ENCODE peak calls at places on chromosomes 3 and 15, in nine cellular contexts. One of them, this sample, is unnamed.

GRCh38 chr3:78476076-78476475 is 1291.7 kb downstream of the ROBO1 start:
- DNase-seq in smooth muscle cell of the brain vasculature: no peak
- DNase-seq in astrocyte of the spinal cord: no peak
- DNase-seq in stimulated activated CD8-positive, alpha-beta memory T cell treated with anti-CD3 and anti-CD28 coated beads, Interleukin-7, amount 100 ng/mL, for 24 hours: no peak
- DNase-seq in Right ventricle myocardium superior: no peak
- DNase-seq in activated naive CD8-positive, alpha-beta T cell treated with anti-CD3 and anti-CD28 coated beads, Interleukin-2, amount 50 U/mL, for 24 hours: no peak
- DNase-seq in neural crest cell: no peak
- DNase-seq in EL: no peak
- DNase-seq in type B pancreatic cell: no peak
- DNase-seq in this sample: no peak

GRCh38 chr15:93900476-93901400 is 330.6 kb upstream of the MCTP2 start:
- DNase-seq in activated naive CD8-positive, alpha-beta T cell treated with anti-CD3 and anti-CD28 coated beads, Interleukin-2, amount 50 U/mL, for 24 hours: no peak
- DNase-seq in EL: no peak
- DNase-seq in type B pancreatic cell: no peak
- DNase-seq in stimulated activated CD8-positive, alpha-beta memory T cell treated with anti-CD3 and anti-CD28 coated beads, Interleukin-7, amount 100 ng/mL, for 24 hours: no peak
- DNase-seq in neural crest cell: no peak
- DNase-seq in Right ventricle myocardium superior: peak
- DNase-seq in astrocyte of the spinal cord: no peak
- DNase-seq in smooth muscle cell of the brain vasculature: no peak
- DNase-seq in this sample: no peak

GRCh38 chr15:73345658-73346057 is 23.1 kb downstream of the HCN4 start:
- DNase-seq in EL: no peak
- DNase-seq in type B pancreatic cell: no peak
- DNase-seq in smooth muscle cell of the brain vasculature: no peak
- DNase-seq in neural crest cell: no peak
- DNase-seq in stimulated activated CD8-positive, alpha-beta memory T cell treated with anti-CD3 and anti-CD28 coated beads, Interleukin-7, amount 100 ng/mL, for 24 hours: no peak
- DNase-seq in activated naive CD8-positive, alpha-beta T cell treated with anti-CD3 and anti-CD28 coated beads, Interleukin-2, amount 50 U/mL, for 24 hours: no peak
- DNase-seq in Right ventricle myocardium superior: no peak
- DNase-seq in astrocyte of the spinal cord: no peak
- DNase-seq in this sample: no peak

GRCh38 chr3:170441412-170441811 is 22.7 kb downstream of the CLDN11 start:
- DNase-seq in Right ventricle myocardium superior: no peak
- DNase-seq in neural crest cell: no peak
- DNase-seq in smooth muscle cell of the brain vasculature: no peak
- DNase-seq in activated naive CD8-positive, alpha-beta T cell treated with anti-CD3 and anti-CD28 coated beads, Interleukin-2, amount 50 U/mL, for 24 hours: no peak
- DNase-seq in stimulated activated CD8-positive, alpha-beta memory T cell treated with anti-CD3 and anti-CD28 coated beads, Interleukin-7, amount 100 ng/mL, for 24 hours: no peak
- DNase-seq in type B pancreatic cell: no peak
- DNase-seq in EL: no peak
- DNase-seq in astrocyte of the spinal cord: no peak
- DNase-seq in this sample: no peak

GRCh38 chr15:38253448-38253847 is 812 bp downstream of the SPRED1 start:
- DNase-seq in stimulated activated CD8-positive, alpha-beta memory T cell treated with anti-CD3 and anti-CD28 coated beads, Interleukin-7, amount 100 ng/mL, for 24 hours: no peak
- DNase-seq in activated naive CD8-positive, alpha-beta T cell treated with anti-CD3 and anti-CD28 coated beads, Interleukin-2, amount 50 U/mL, for 24 hours: peak
- DNase-seq in EL: peak
- DNase-seq in astrocyte of the spinal cord: peak
- DNase-seq in Right ventricle myocardium superior: no peak
- DNase-seq in neural crest cell: no peak
- DNase-seq in type B pancreatic cell: no peak
- DNase-seq in smooth muscle cell of the brain vasculature: no peak
- DNase-seq in this sample: peak

GRCh38 chr15:87959080-87959479 is 297.5 kb downstream of the NTRK3 start:
- DNase-seq in type B pancreatic cell: no peak
- DNase-seq in Right ventricle myocardium superior: no peak
- DNase-seq in EL: no peak
- DNase-seq in astrocyte of the spinal cord: no peak
- DNase-seq in neural crest cell: no peak
- DNase-seq in stimulated activated CD8-positive, alpha-beta memory T cell treated with anti-CD3 and anti-CD28 coated beads, Interleukin-7, amount 100 ng/mL, for 24 hours: no peak
- DNase-seq in activated naive CD8-positive, alpha-beta T cell treated with anti-CD3 and anti-CD28 coated beads, Interleukin-2, amount 50 U/mL, for 24 hours: no peak
- DNase-seq in smooth muscle cell of the brain vasculature: no peak
- DNase-seq in this sample: no peak

GRCh38 chr3:144643778-144644191 is 672.2 kb downstream of the DIPK2A start:
- DNase-seq in Right ventricle myocardium superior: no peak
- DNase-seq in astrocyte of the spinal cord: peak
- DNase-seq in EL: no peak
- DNase-seq in activated naive CD8-positive, alpha-beta T cell treated with anti-CD3 and anti-CD28 coated beads, Interleukin-2, amount 50 U/mL, for 24 hours: no peak
- DNase-seq in neural crest cell: no peak
- DNase-seq in type B pancreatic cell: no peak
- DNase-seq in stimulated activated CD8-positive, alpha-beta memory T cell treated with anti-CD3 and anti-CD28 coated beads, Interleukin-7, amount 100 ng/mL, for 24 hours: no peak
- DNase-seq in smooth muscle cell of the brain vasculature: no peak
- DNase-seq in this sample: peak

GRCh38 chr3:114709102-114709501 is 415.3 kb downstream of the TIGIT start:
- DNase-seq in activated naive CD8-positive, alpha-beta T cell treated with anti-CD3 and anti-CD28 coated beads, Interleukin-2, amount 50 U/mL, for 24 hours: no peak
- DNase-seq in smooth muscle cell of the brain vasculature: no peak
- DNase-seq in neural crest cell: no peak
- DNase-seq in Right ventricle myocardium superior: no peak
- DNase-seq in EL: no peak
- DNase-seq in stimulated activated CD8-positive, alpha-beta memory T cell treated with anti-CD3 and anti-CD28 coated beads, Interleukin-7, amount 100 ng/mL, for 24 hours: no peak
- DNase-seq in astrocyte of the spinal cord: peak
- DNase-seq in type B pancreatic cell: no peak
- DNase-seq in this sample: no peak

GRCh38 chr3:102909904-102910303 is 475.1 kb downstream of the ZPLD1 start:
- DNase-seq in stimulated activated CD8-positive, alpha-beta memory T cell treated with anti-CD3 and anti-CD28 coated beads, Interleukin-7, amount 100 ng/mL, for 24 hours: no peak
- DNase-seq in smooth muscle cell of the brain vasculature: no peak
- DNase-seq in type B pancreatic cell: no peak
- DNase-seq in astrocyte of the spinal cord: no peak
- DNase-seq in activated naive CD8-positive, alpha-beta T cell treated with anti-CD3 and anti-CD28 coated beads, Interleukin-2, amount 50 U/mL, for 24 hours: no peak
- DNase-seq in Right ventricle myocardium superior: no peak
- DNase-seq in EL: no peak
- DNase-seq in neural crest cell: no peak
- DNase-seq in this sample: no peak

GRCh38 chr3:60839242-60839641 is 412.0 kb downstream of the FHIT start:
- DNase-seq in stimulated activated CD8-positive, alpha-beta memory T cell treated with anti-CD3 and anti-CD28 coated beads, Interleukin-7, amount 100 ng/mL, for 24 hours: no peak
- DNase-seq in astrocyte of the spinal cord: no peak
- DNase-seq in Right ventricle myocardium superior: no peak
- DNase-seq in activated naive CD8-positive, alpha-beta T cell treated with anti-CD3 and anti-CD28 coated beads, Interleukin-2, amount 50 U/mL, for 24 hours: no peak
- DNase-seq in type B pancreatic cell: no peak
- DNase-seq in EL: no peak
- DNase-seq in smooth muscle cell of the brain vasculature: no peak
- DNase-seq in neural crest cell: no peak
- DNase-seq in this sample: no peak

GRCh38 chr3:143633816-143634215 is 214.5 kb downstream of the SLC9A9 start:
- DNase-seq in type B pancreatic cell: no peak
- DNase-seq in Right ventricle myocardium superior: no peak
- DNase-seq in smooth muscle cell of the brain vasculature: no peak
- DNase-seq in activated naive CD8-positive, alpha-beta T cell treated with anti-CD3 and anti-CD28 coated beads, Interleukin-2, amount 50 U/mL, for 24 hours: no peak
- DNase-seq in EL: no peak
- DNase-seq in neural crest cell: no peak
- DNase-seq in stimulated activated CD8-positive, alpha-beta memory T cell treated with anti-CD3 and anti-CD28 coated beads, Interleukin-7, amount 100 ng/mL, for 24 hours: no peak
- DNase-seq in astrocyte of the spinal cord: no peak
- DNase-seq in this sample: no peak

GRCh38 chr3:126100688-126101301 is 16.9 kb upstream of the SLC41A3 start:
- DNase-seq in stimulated activated CD8-positive, alpha-beta memory T cell treated with anti-CD3 and anti-CD28 coated beads, Interleukin-7, amount 100 ng/mL, for 24 hours: no peak
- DNase-seq in activated naive CD8-positive, alpha-beta T cell treated with anti-CD3 and anti-CD28 coated beads, Interleukin-2, amount 50 U/mL, for 24 hours: no peak
- DNase-seq in astrocyte of the spinal cord: peak
- DNase-seq in neural crest cell: no peak
- DNase-seq in Right ventricle myocardium superior: no peak
- DNase-seq in EL: peak
- DNase-seq in smooth muscle cell of the brain vasculature: no peak
- DNase-seq in type B pancreatic cell: no peak
- DNase-seq in this sample: no peak

GRCh38 chr15:66654718-66655375 is 47.2 kb upstream of the SMAD6 start:
- DNase-seq in astrocyte of the spinal cord: no peak
- DNase-seq in activated naive CD8-positive, alpha-beta T cell treated with anti-CD3 and anti-CD28 coated beads, Interleukin-2, amount 50 U/mL, for 24 hours: peak
- DNase-seq in stimulated activated CD8-positive, alpha-beta memory T cell treated with anti-CD3 and anti-CD28 coated beads, Interleukin-7, amount 100 ng/mL, for 24 hours: no peak
- DNase-seq in EL: no peak
- DNase-seq in type B pancreatic cell: no peak
- DNase-seq in Right ventricle myocardium superior: peak
- DNase-seq in smooth muscle cell of the brain vasculature: no peak
- DNase-seq in neural crest cell: no peak
- DNase-seq in this sample: no peak

GRCh38 chr15:70120954-70121655 is 23.4 kb upstream of the TLE3 start:
- DNase-seq in stimulated activated CD8-positive, alpha-beta memory T cell treated with anti-CD3 and anti-CD28 coated beads, Interleukin-7, amount 100 ng/mL, for 24 hours: no peak
- DNase-seq in type B pancreatic cell: no peak
- DNase-seq in neural crest cell: no peak
- DNase-seq in EL: no peak
- DNase-seq in Right ventricle myocardium superior: no peak
- DNase-seq in astrocyte of the spinal cord: no peak
- DNase-seq in smooth muscle cell of the brain vasculature: no peak
- DNase-seq in activated naive CD8-positive, alpha-beta T cell treated with anti-CD3 and anti-CD28 coated beads, Interleukin-2, amount 50 U/mL, for 24 hours: no peak
- DNase-seq in this sample: no peak

GRCh38 chr15:69342460-69343076 is 43.9 kb downstream of the PAQR5 start:
- DNase-seq in stimulated activated CD8-positive, alpha-beta memory T cell treated with anti-CD3 and anti-CD28 coated beads, Interleukin-7, amount 100 ng/mL, for 24 hours: no peak
- DNase-seq in smooth muscle cell of the brain vasculature: no peak
- DNase-seq in neural crest cell: no peak
- DNase-seq in astrocyte of the spinal cord: no peak
- DNase-seq in Right ventricle myocardium superior: no peak
- DNase-seq in type B pancreatic cell: no peak
- DNase-seq in activated naive CD8-positive, alpha-beta T cell treated with anti-CD3 and anti-CD28 coated beads, Interleukin-2, amount 50 U/mL, for 24 hours: no peak
- DNase-seq in EL: no peak
- DNase-seq in this sample: no peak

GRCh38 chr3:127404614-127405598 is 117.1 kb upstream of the PRR20G start:
- DNase-seq in EL: no peak
- DNase-seq in smooth muscle cell of the brain vasculature: no peak
- DNase-seq in activated naive CD8-positive, alpha-beta T cell treated with anti-CD3 and anti-CD28 coated beads, Interleukin-2, amount 50 U/mL, for 24 hours: no peak
- DNase-seq in neural crest cell: no peak
- DNase-seq in astrocyte of the spinal cord: no peak
- DNase-seq in type B pancreatic cell: peak
- DNase-seq in Right ventricle myocardium superior: no peak
- DNase-seq in stimulated activated CD8-positive, alpha-beta memory T cell treated with anti-CD3 and anti-CD28 coated beads, Interleukin-7, amount 100 ng/mL, for 24 hours: no peak
- DNase-seq in this sample: no peak

GRCh38 chr3:43294975-43295374 is 8.6 kb downstream of the SNRK start:
- DNase-seq in activated naive CD8-positive, alpha-beta T cell treated with anti-CD3 and anti-CD28 coated beads, Interleukin-2, amount 50 U/mL, for 24 hours: no peak
- DNase-seq in EL: no peak
- DNase-seq in type B pancreatic cell: no peak
- DNase-seq in smooth muscle cell of the brain vasculature: no peak
- DNase-seq in Right ventricle myocardium superior: no peak
- DNase-seq in neural crest cell: no peak
- DNase-seq in stimulated activated CD8-positive, alpha-beta memory T cell treated with anti-CD3 and anti-CD28 coated beads, Interleukin-7, amount 100 ng/mL, for 24 hours: no peak
- DNase-seq in astrocyte of the spinal cord: no peak
- DNase-seq in this sample: no peak

GRCh38 chr15:29910068-29910467 is 87.8 kb upstream of the TJP1 start:
- DNase-seq in type B pancreatic cell: no peak
- DNase-seq in astrocyte of the spinal cord: no peak
- DNase-seq in neural crest cell: no peak
- DNase-seq in activated naive CD8-positive, alpha-beta T cell treated with anti-CD3 and anti-CD28 coated beads, Interleukin-2, amount 50 U/mL, for 24 hours: no peak
- DNase-seq in Right ventricle myocardium superior: no peak
- DNase-seq in stimulated activated CD8-positive, alpha-beta memory T cell treated with anti-CD3 and anti-CD28 coated beads, Interleukin-7, amount 100 ng/mL, for 24 hours: no peak
- DNase-seq in EL: no peak
- DNase-seq in smooth muscle cell of the brain vasculature: no peak
- DNase-seq in this sample: no peak

GRCh38 chr3:117656391-117656790 is 946.8 kb downstream of the TUSC7 start:
- DNase-seq in smooth muscle cell of the brain vasculature: no peak
- DNase-seq in stimulated activated CD8-positive, alpha-beta memory T cell treated with anti-CD3 and anti-CD28 coated beads, Interleukin-7, amount 100 ng/mL, for 24 hours: no peak
- DNase-seq in EL: no peak
- DNase-seq in neural crest cell: no peak
- DNase-seq in type B pancreatic cell: no peak
- DNase-seq in Right ventricle myocardium superior: no peak
- DNase-seq in activated naive CD8-positive, alpha-beta T cell treated with anti-CD3 and anti-CD28 coated beads, Interleukin-2, amount 50 U/mL, for 24 hours: no peak
- DNase-seq in astrocyte of the spinal cord: no peak
- DNase-seq in this sample: no peak

GRCh38 chr15:92101706-92102434 is 248.4 kb downstream of the SLCO3A1 start:
- DNase-seq in smooth muscle cell of the brain vasculature: no peak
- DNase-seq in activated naive CD8-positive, alpha-beta T cell treated with anti-CD3 and anti-CD28 coated beads, Interleukin-2, amount 50 U/mL, for 24 hours: no peak
- DNase-seq in Right ventricle myocardium superior: no peak
- DNase-seq in EL: no peak
- DNase-seq in neural crest cell: no peak
- DNase-seq in type B pancreatic cell: no peak
- DNase-seq in astrocyte of the spinal cord: no peak
- DNase-seq in stimulated activated CD8-positive, alpha-beta memory T cell treated with anti-CD3 and anti-CD28 coated beads, Interleukin-7, amount 100 ng/mL, for 24 hours: no peak
- DNase-seq in this sample: no peak

GRCh38 chr3:42515391-42515916 is 13.0 kb downstream of the VIPR1 start:
- DNase-seq in smooth muscle cell of the brain vasculature: no peak
- DNase-seq in stimulated activated CD8-positive, alpha-beta memory T cell treated with anti-CD3 and anti-CD28 coated beads, Interleukin-7, amount 100 ng/mL, for 24 hours: no peak
- DNase-seq in activated naive CD8-positive, alpha-beta T cell treated with anti-CD3 and anti-CD28 coated beads, Interleukin-2, amount 50 U/mL, for 24 hours: no peak
- DNase-seq in type B pancreatic cell: no peak
- DNase-seq in EL: no peak
- DNase-seq in Right ventricle myocardium superior: peak
- DNase-seq in neural crest cell: no peak
- DNase-seq in astrocyte of the spinal cord: no peak
- DNase-seq in this sample: no peak

GRCh38 chr3:66539466-66539989 is 38.7 kb upstream of the LRIG1 start:
- DNase-seq in astrocyte of the spinal cord: no peak
- DNase-seq in stimulated activated CD8-positive, alpha-beta memory T cell treated with anti-CD3 and anti-CD28 coated beads, Interleukin-7, amount 100 ng/mL, for 24 hours: no peak
- DNase-seq in neural crest cell: no peak
- DNase-seq in type B pancreatic cell: no peak
- DNase-seq in activated naive CD8-positive, alpha-beta T cell treated with anti-CD3 and anti-CD28 coated beads, Interleukin-2, amount 50 U/mL, for 24 hours: no peak
- DNase-seq in Right ventricle myocardium superior: no peak
- DNase-seq in smooth muscle cell of the brain vasculature: no peak
- DNase-seq in EL: no peak
- DNase-seq in this sample: no peak

GRCh38 chr3:130601662-130602061 is 84.7 kb downstream of the COL6A6 start:
- DNase-seq in smooth muscle cell of the brain vasculature: no peak
- DNase-seq in type B pancreatic cell: no peak
- DNase-seq in neural crest cell: no peak
- DNase-seq in stimulated activated CD8-positive, alpha-beta memory T cell treated with anti-CD3 and anti-CD28 coated beads, Interleukin-7, amount 100 ng/mL, for 24 hours: no peak
- DNase-seq in EL: peak
- DNase-seq in activated naive CD8-positive, alpha-beta T cell treated with anti-CD3 and anti-CD28 coated beads, Interleukin-2, amount 50 U/mL, for 24 hours: no peak
- DNase-seq in astrocyte of the spinal cord: peak
- DNase-seq in Right ventricle myocardium superior: no peak
- DNase-seq in this sample: peak

GRCh38 chr3:24299236-24299635 is 195.4 kb downstream of the THRB start:
- DNase-seq in neural crest cell: no peak
- DNase-seq in activated naive CD8-positive, alpha-beta T cell treated with anti-CD3 and anti-CD28 coated beads, Interleukin-2, amount 50 U/mL, for 24 hours: no peak
- DNase-seq in EL: peak
- DNase-seq in smooth muscle cell of the brain vasculature: no peak
- DNase-seq in stimulated activated CD8-positive, alpha-beta memory T cell treated with anti-CD3 and anti-CD28 coated beads, Interleukin-7, amount 100 ng/mL, for 24 hours: no peak
- DNase-seq in astrocyte of the spinal cord: peak
- DNase-seq in type B pancreatic cell: no peak
- DNase-seq in Right ventricle myocardium superior: no peak
- DNase-seq in this sample: peak